ENCODE peak calls at places on chromosomes 11 and 22, in six cellular contexts. Q, C, N, B, X and H are unnamed samples.

GRCh38 chr11:84089072-84090057 is 803.2 kb upstream of the CCDC90B start:
- DNase-seq in C (no peak), X (peak), B (no peak), Q (no peak), N (no peak), H (no peak)

GRCh38 chr11:89667001-89667400 is 43.1 kb upstream of the TRIM77 start:
- DNase-seq in X (no peak), C (no peak), Q (no peak), N (no peak), B (no peak), H (no peak)

GRCh38 chr11:36149538-36150242 is 139.5 kb downstream of the COMMD9 start:
- DNase-seq in Q (peak), N (no peak), X (no peak), C (peak), B (no peak), H (peak)

GRCh38 chr11:126523441-126523840 is 168.0 kb downstream of the ST3GAL4 start:
- DNase-seq in Q (no peak), N (no peak), C (no peak), B (no peak), X (no peak), H (no peak)

GRCh38 chr22:48939441-48940265 is 888.0 kb downstream of the BRD1 start:
- DNase-seq in B (peak), Q (no peak), X (peak), C (no peak), N (no peak), H (no peak)

GRCh38 chr22:32926600-32926999 is 125.1 kb downstream of the TIMP3 start:
- DNase-seq in X (no peak), Q (peak), B (no peak), N (peak), C (no peak), H (no peak)

GRCh38 chr22:49961601-49962011 is 1.0 kb downstream of the PIM3 start:
- DNase-seq in X (no peak), Q (peak), N (no peak), C (no peak), B (peak), H (peak)

GRCh38 chr11:64670975-64671374 is 52.0 kb downstream of the NRXN2 start:
- DNase-seq in X (no peak), Q (no peak), B (no peak), N (no peak), C (no peak), H (no peak)

GRCh38 chr22:46175631-46176030 is 25.3 kb downstream of the PPARA start:
- DNase-seq in N (no peak), Q (no peak), B (no peak), C (no peak), X (no peak), H (no peak)

GRCh38 chr22:20205964-20206708 is 55.3 kb upstream of the CCDC188 start:
- DNase-seq in N (peak), X (peak), Q (peak), B (no peak), C (peak), H (no peak)

GRCh38 chr11:66100272-66101037 is 30.4 kb downstream of the PACS1 start:
- DNase-seq in C (peak), B (peak), N (peak), Q (peak), X (peak), H (no peak)

GRCh38 chr11:94909371-94909820 is 64.0 kb downstream of the CWC15 start:
- DNase-seq in Q (peak), B (no peak), X (no peak), C (no peak), N (no peak), H (no peak)

GRCh38 chr11:3797329-3798090 is at the start of gene NUP98:
- DNase-seq in B (peak), Q (peak), C (peak), N (peak), X (peak), H (peak)

GRCh38 chr11:83350187-83350586 is 64.0 kb upstream of the CCDC90B start:
- DNase-seq in C (no peak), X (no peak), Q (no peak), B (no peak), N (no peak), H (no peak)

GRCh38 chr11:77026743-77027142 is 7.5 kb upstream of the B3GNT6 start:
- DNase-seq in B (no peak), C (no peak), N (no peak), X (no peak), Q (no peak), H (no peak)

GRCh38 chr11:69909561-69910518 is 90.6 kb upstream of the FGF3 start:
- DNase-seq in B (no peak), Q (peak), N (peak), X (peak), C (peak), H (peak)

GRCh38 chr22:50314455-50315288 is 7.2 kb upstream of the PLXNB2 start:
- DNase-seq in Q (no peak), C (no peak), X (peak), B (no peak), N (peak), H (peak)

GRCh38 chr11:70126494-70126893 is 48.4 kb downstream of the ANO1 start:
- DNase-seq in B (no peak), X (no peak), C (no peak), Q (no peak), N (no peak), H (no peak)

GRCh38 chr22:45876136-45877035 is 100.6 kb downstream of the WNT7B start:
- DNase-seq in X (no peak), Q (no peak), N (no peak), C (peak), B (peak), H (no peak)

GRCh38 chr11:35963911-35964310 is 20.0 kb downstream of the LDLRAD3 start:
- DNase-seq in N (no peak), B (no peak), X (no peak), Q (no peak), C (peak), H (no peak)

GRCh38 chr22:37487129-37487528 is 945 bp upstream of the MFNG start:
- DNase-seq in Q (no peak), N (no peak), X (no peak), B (no peak), C (no peak), H (no peak)

GRCh38 chr22:37487559-37487958 is 1.4 kb upstream of the MFNG start:
- DNase-seq in Q (no peak), X (no peak), B (no peak), C (no peak), N (peak), H (no peak)

GRCh38 chr22:37485006-37485713 is 1.0 kb downstream of the MFNG start:
- DNase-seq in Q (no peak), N (peak), B (no peak), X (no peak), C (no peak), H (no peak)

GRCh38 chr22:37485714-37486223 is 415 bp downstream of the MFNG start:
- DNase-seq in Q (no peak), N (peak), X (no peak), B (no peak), C (no peak), H (no peak)

GRCh38 chr22:37486224-37486845 is at the start of gene MFNG:
- DNase-seq in Q (peak), X (peak), C (peak), N (peak), B (no peak), H (no peak)
- TF ChIP-seq CTCF in Q (no peak), X (no peak), C (no peak), N (no peak), B (no peak), H (no peak)

GRCh38 chr11:57224126-57224525 is 12.9 kb downstream of the APLNR start:
- DNase-seq in C (no peak), X (no peak), B (no peak), N (no peak), Q (no peak), H (no peak)
- H3K4me3 ChIP-seq in C (no peak), X (no peak), B (no peak), N (no peak), Q (no peak), H (no peak)

GRCh38 chr11:44961894-44962293 is 11.2 kb upstream of the TP53I11 start:
- DNase-seq in N (no peak), C (no peak), X (no peak), Q (no peak), B (no peak), H (no peak)

GRCh38 chr11:44962464-44962863 is 11.8 kb upstream of the TP53I11 start:
- DNase-seq in X (no peak), C (no peak), N (no peak), B (no peak), Q (no peak), H (no peak)

GRCh38 chr11:44964526-44965209 is 14.0 kb upstream of the TP53I11 start:
- DNase-seq in N (no peak), C (no peak), Q (no peak), X (no peak), B (no peak), H (no peak)

GRCh38 chr11:44963948-44964347 is 13.3 kb upstream of the TP53I11 start:
- DNase-seq in N (no peak), Q (no peak), B (no peak), C (no peak), X (no peak), H (no peak)

DNA sequence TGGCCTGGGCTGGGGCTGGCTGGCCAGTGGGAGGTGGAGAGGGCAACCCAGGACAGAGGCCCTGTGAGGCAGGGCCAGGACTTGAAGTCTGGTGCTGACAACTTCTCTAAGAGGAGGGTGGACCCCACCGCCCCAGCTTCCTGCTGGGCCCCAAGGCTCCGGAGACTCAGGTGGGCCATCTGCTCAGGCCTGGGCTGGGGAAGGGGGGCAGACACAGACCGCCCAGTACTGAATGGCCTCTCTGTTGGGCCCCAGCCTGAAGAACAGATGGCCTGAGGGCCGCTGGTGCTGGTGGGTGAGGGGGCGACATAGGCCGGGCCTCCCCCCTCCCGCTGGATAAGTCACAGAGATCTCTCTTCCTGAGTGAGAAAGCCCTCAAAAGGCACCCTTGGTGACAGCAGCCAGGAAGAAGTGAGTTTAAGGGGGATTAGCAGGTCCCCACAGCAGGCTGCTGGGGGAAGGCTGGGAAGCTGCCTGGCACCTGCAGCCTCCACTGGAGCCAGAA is 12.4 kb upstream of the TP53I11 start:
- DNase-seq in X (no peak), C (no peak), N (no peak), Q (no peak), B (no peak), H (no peak)
- TF ChIP-seq CTCF in X (no peak), C (no peak), N (no peak), Q (no peak), B (no peak), H (no peak)

GRCh38 chr11:9691865-9692264 is 28.0 kb downstream of the SWAP70 start:
- DNase-seq in X (no peak), B (no peak), C (no peak), N (no peak), Q (peak), H (no peak)

GRCh38 chr11:9692696-9693095 is 28.8 kb downstream of the SWAP70 start:
- DNase-seq in N (peak), X (no peak), Q (no peak), B (no peak), C (no peak), H (no peak)

GRCh38 chr11:9689721-9690120 is 25.8 kb downstream of the SWAP70 start:
- DNase-seq in N (no peak), B (no peak), Q (no peak), X (no peak), C (no peak), H (no peak)

GRCh38 chr11:9687736-9688494 is 24.0 kb downstream of the SWAP70 start:
- DNase-seq in B (no peak), Q (peak), N (no peak), C (no peak), X (no peak), H (no peak)

DNA sequence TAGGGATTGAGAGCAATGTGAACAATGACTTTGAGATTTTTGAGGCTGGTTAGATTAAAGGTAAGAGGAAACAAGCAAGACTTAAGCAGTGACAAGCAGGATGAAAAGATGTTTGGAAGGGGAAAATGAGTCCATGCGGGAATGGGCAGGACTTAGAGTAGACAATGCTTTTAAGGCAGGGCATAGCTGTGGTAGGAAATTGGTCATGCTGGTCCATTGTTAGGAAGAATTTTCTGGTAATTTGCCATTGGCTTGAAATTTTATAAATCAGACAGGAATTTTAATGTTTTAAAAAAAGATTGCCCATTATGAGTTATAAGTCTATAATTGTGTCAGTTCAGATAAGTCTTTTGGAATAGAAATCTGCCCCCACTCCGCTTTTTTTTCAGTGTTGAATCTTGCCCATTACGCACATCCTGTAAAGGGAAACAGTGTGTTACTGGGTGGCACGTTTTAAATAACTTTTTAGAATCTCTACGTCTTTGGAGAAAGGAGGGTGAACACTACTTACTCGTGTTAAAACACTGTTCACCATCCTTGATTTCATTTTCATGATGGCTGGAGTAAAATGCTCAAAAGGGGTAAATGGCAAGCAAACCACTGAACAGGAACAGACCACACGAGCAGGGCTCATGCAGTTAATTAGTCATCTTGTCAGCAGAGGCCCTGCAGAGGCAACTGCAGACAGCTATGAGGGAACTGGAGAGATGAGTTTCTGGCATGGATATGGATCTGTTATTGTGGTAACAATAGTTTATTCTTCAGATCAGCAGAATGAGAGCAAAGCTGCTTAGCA is 25.0 kb downstream of the SWAP70 start:
- DNase-seq in N (peak), X (no peak), C (peak), B (no peak), Q (peak), H (no peak)
- H3K4me3 ChIP-seq in N (peak), X (no peak), C (peak), B (no peak), Q (no peak), H (no peak)